ENCODE peak calls at places on chromosomes 7 and 10, in eight cellular contexts. One of them, this sample, is unnamed.

GRCh38 chr10:71323407-71323806 is 4.3 kb downstream of the SLC29A3 start:
- DNase-seq in IMR-90: peak
- DNase-seq in SK-N-SH: peak
- DNase-seq in A549: peak
- DNase-seq in K562: peak
- DNase-seq in WTC11: no peak
- DNase-seq in HepG2: peak
- DNase-seq in GM12878: no peak
- DNase-seq in this sample: no peak

GRCh38 chr10:78991187-78991586 is 77.6 kb upstream of the ZMIZ1 start:
- DNase-seq in IMR-90: peak
- DNase-seq in SK-N-SH: no peak
- DNase-seq in A549: no peak
- DNase-seq in K562: no peak
- DNase-seq in WTC11: no peak
- DNase-seq in HepG2: no peak
- DNase-seq in GM12878: no peak
- DNase-seq in this sample: no peak

GRCh38 chr7:137992042-137992737 is 9.7 kb downstream of the CREB3L2 start:
- DNase-seq in IMR-90: peak
- DNase-seq in SK-N-SH: no peak
- DNase-seq in A549: no peak
- DNase-seq in K562: peak
- DNase-seq in WTC11: no peak
- DNase-seq in HepG2: peak
- DNase-seq in GM12878: no peak
- DNase-seq in this sample: no peak

GRCh38 chr7:83365746-83366145 is 203.1 kb upstream of the PCLO start:
- DNase-seq in IMR-90: no peak
- DNase-seq in SK-N-SH: peak
- DNase-seq in A549: no peak
- DNase-seq in K562: no peak
- DNase-seq in WTC11: no peak
- DNase-seq in HepG2: no peak
- DNase-seq in GM12878: no peak
- DNase-seq in this sample: no peak

GRCh38 chr7:66869660-66870450 is 51.2 kb upstream of the TMEM248 start:
- DNase-seq in IMR-90: no peak
- DNase-seq in SK-N-SH: no peak
- DNase-seq in A549: no peak
- DNase-seq in K562: peak
- DNase-seq in WTC11: no peak
- DNase-seq in HepG2: no peak
- DNase-seq in GM12878: no peak
- DNase-seq in this sample: no peak

GRCh38 chr10:10160821-10161312 is 856.8 kb upstream of the CELF2 start:
- DNase-seq in IMR-90: no peak
- DNase-seq in SK-N-SH: no peak
- DNase-seq in A549: no peak
- DNase-seq in K562: no peak
- DNase-seq in WTC11: no peak
- DNase-seq in HepG2: no peak
- DNase-seq in GM12878: no peak
- DNase-seq in this sample: no peak

GRCh38 chr10:88042162-88043100 is 179.0 kb downstream of the PTEN start:
- DNase-seq in IMR-90: peak
- DNase-seq in SK-N-SH: peak
- DNase-seq in A549: no peak
- DNase-seq in K562: no peak
- DNase-seq in WTC11: peak
- DNase-seq in HepG2: no peak
- DNase-seq in GM12878: no peak
- DNase-seq in this sample: no peak

GRCh38 chr10:11048707-11049296 is 31.1 kb downstream of the CELF2 start:
- DNase-seq in IMR-90: no peak
- DNase-seq in SK-N-SH: no peak
- DNase-seq in A549: no peak
- DNase-seq in K562: no peak
- DNase-seq in WTC11: no peak
- DNase-seq in HepG2: no peak
- DNase-seq in GM12878: no peak
- DNase-seq in this sample: no peak

GRCh38 chr7:142053988-142054387 is 57.5 kb upstream of the MGAM2 start:
- DNase-seq in IMR-90: no peak
- DNase-seq in SK-N-SH: no peak
- DNase-seq in A549: no peak
- DNase-seq in K562: no peak
- DNase-seq in WTC11: no peak
- DNase-seq in HepG2: no peak
- DNase-seq in GM12878: no peak
- DNase-seq in this sample: no peak

GRCh38 chr7:17524746-17525145 is 226.3 kb downstream of the AHR start:
- DNase-seq in IMR-90: peak
- DNase-seq in SK-N-SH: no peak
- DNase-seq in A549: no peak
- DNase-seq in K562: no peak
- DNase-seq in WTC11: no peak
- DNase-seq in HepG2: no peak
- DNase-seq in GM12878: no peak
- DNase-seq in this sample: no peak

GRCh38 chr7:46108272-46108671 is 187.2 kb upstream of the IGFBP3 start:
- DNase-seq in IMR-90: no peak
- DNase-seq in SK-N-SH: no peak
- DNase-seq in A549: no peak
- DNase-seq in K562: no peak
- DNase-seq in WTC11: no peak
- DNase-seq in HepG2: no peak
- DNase-seq in GM12878: no peak
- DNase-seq in this sample: no peak

GRCh38 chr7:46115410-46115809 is 194.3 kb upstream of the IGFBP3 start:
- DNase-seq in IMR-90: peak
- DNase-seq in SK-N-SH: no peak
- DNase-seq in A549: no peak
- DNase-seq in K562: no peak
- DNase-seq in WTC11: no peak
- DNase-seq in HepG2: no peak
- DNase-seq in GM12878: no peak
- DNase-seq in this sample: no peak

GRCh38 chr7:46107610-46108217 is 186.6 kb upstream of the IGFBP3 start:
- DNase-seq in IMR-90: no peak
- DNase-seq in SK-N-SH: peak
- DNase-seq in A549: no peak
- DNase-seq in K562: no peak
- DNase-seq in WTC11: no peak
- DNase-seq in HepG2: no peak
- DNase-seq in GM12878: no peak
- DNase-seq in this sample: no peak

DNA sequence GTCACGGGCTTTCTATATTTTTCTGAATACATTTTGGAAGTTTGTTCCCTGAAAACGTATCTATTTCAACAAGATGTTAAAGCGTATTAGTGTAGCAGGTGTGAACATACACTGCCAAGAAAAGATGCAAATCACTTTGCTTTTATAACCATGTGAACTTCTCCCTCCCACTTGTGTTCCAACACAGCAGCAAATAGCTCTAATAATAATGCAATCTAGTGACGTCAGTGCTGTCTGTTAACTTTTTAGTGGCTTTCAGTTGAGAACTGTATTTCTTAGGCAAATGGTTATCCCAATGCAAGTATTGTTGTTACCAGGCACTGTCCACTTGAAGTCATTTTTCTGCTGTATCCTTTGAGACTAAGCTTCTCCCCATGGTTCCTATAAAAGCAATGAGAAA is 188.4 kb upstream of the IGFBP3 start:
- DNase-seq in IMR-90: no peak
- DNase-seq in SK-N-SH: no peak
- DNase-seq in A549: no peak
- DNase-seq in K562: no peak
- DNase-seq in WTC11: no peak
- DNase-seq in HepG2: no peak
- DNase-seq in GM12878: no peak
- DNase-seq in this sample: no peak
- TF ChIP-seq USF2 in IMR-90: no peak
- TF ChIP-seq USF2 in SK-N-SH: no peak
- TF ChIP-seq USF2 in A549: no peak
- TF ChIP-seq USF2 in K562: no peak
- TF ChIP-seq USF2 in WTC11: no peak
- TF ChIP-seq USF2 in HepG2: no peak
- TF ChIP-seq USF2 in GM12878: no peak
- TF ChIP-seq USF2 in this sample: no peak

DNA sequence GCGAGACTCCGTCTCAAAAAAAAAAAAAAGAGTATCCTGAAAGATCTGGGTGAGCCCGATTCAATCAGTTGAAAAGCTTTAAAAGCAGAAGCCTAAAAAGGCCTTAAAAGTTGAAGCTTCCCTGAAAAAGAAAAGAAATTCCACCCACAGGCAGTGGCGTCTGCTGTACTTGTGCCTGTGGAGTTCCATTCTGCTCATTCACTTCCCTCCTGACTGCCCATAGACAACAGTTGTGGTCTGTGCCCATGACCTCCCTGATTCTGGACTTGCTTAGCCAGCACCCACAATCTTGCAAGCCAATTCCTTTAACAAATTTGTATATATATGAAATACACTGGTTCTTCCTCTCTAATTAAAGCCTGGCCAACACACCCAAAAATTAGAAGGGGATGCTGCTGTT is 141.7 kb downstream of the DLG5 start:
- DNase-seq in IMR-90: peak
- DNase-seq in SK-N-SH: no peak
- DNase-seq in A549: no peak
- DNase-seq in K562: no peak
- DNase-seq in WTC11: no peak
- DNase-seq in HepG2: no peak
- DNase-seq in GM12878: no peak
- DNase-seq in this sample: no peak
- TF ChIP-seq USF2 in IMR-90: no peak
- TF ChIP-seq USF2 in SK-N-SH: no peak
- TF ChIP-seq USF2 in A549: no peak
- TF ChIP-seq USF2 in K562: no peak
- TF ChIP-seq USF2 in WTC11: no peak
- TF ChIP-seq USF2 in HepG2: no peak
- TF ChIP-seq USF2 in GM12878: no peak
- TF ChIP-seq USF2 in this sample: no peak

GRCh38 chr10:95560288-95561199 is 627 bp downstream of the SORBS1 start:
- DNase-seq in IMR-90: peak
- DNase-seq in SK-N-SH: peak
- DNase-seq in A549: peak
- DNase-seq in K562: peak
- DNase-seq in WTC11: peak
- DNase-seq in HepG2: no peak
- DNase-seq in GM12878: no peak
- DNase-seq in this sample: peak

GRCh38 chr10:95561200-95562177 is at the start of gene SORBS1:
- DNase-seq in IMR-90: peak
- DNase-seq in SK-N-SH: peak
- DNase-seq in A549: peak
- DNase-seq in K562: peak
- DNase-seq in WTC11: peak
- DNase-seq in HepG2: peak
- DNase-seq in GM12878: peak
- DNase-seq in this sample: peak

GRCh38 chr10:95559466-95559865 is 1.7 kb downstream of the SORBS1 start:
- DNase-seq in IMR-90: no peak
- DNase-seq in SK-N-SH: peak
- DNase-seq in A549: no peak
- DNase-seq in K562: no peak
- DNase-seq in WTC11: peak
- DNase-seq in HepG2: no peak
- DNase-seq in GM12878: no peak
- DNase-seq in this sample: peak

GRCh38 chr10:95564291-95564690 is 3.1 kb upstream of the SORBS1 start:
- DNase-seq in IMR-90: no peak
- DNase-seq in SK-N-SH: no peak
- DNase-seq in A549: no peak
- DNase-seq in K562: no peak
- DNase-seq in WTC11: no peak
- DNase-seq in HepG2: peak
- DNase-seq in GM12878: no peak
- DNase-seq in this sample: no peak

GRCh38 chr10:95562326-95562725 is 1.2 kb upstream of the SORBS1 start:
- DNase-seq in IMR-90: no peak
- DNase-seq in SK-N-SH: no peak
- DNase-seq in A549: no peak
- DNase-seq in K562: no peak
- DNase-seq in WTC11: no peak
- DNase-seq in HepG2: no peak
- DNase-seq in GM12878: no peak
- DNase-seq in this sample: no peak
- TF ChIP-seq USF2 in IMR-90: no peak
- TF ChIP-seq USF2 in SK-N-SH: no peak
- TF ChIP-seq USF2 in A549: no peak
- TF ChIP-seq USF2 in K562: no peak
- TF ChIP-seq USF2 in WTC11: no peak
- TF ChIP-seq USF2 in HepG2: no peak
- TF ChIP-seq USF2 in GM12878: no peak
- TF ChIP-seq USF2 in this sample: no peak

GRCh38 chr7:26361637-26362036 is 70.0 kb downstream of the SNX10 start:
- DNase-seq in IMR-90: no peak
- DNase-seq in SK-N-SH: no peak
- DNase-seq in A549: no peak
- DNase-seq in K562: no peak
- DNase-seq in WTC11: no peak
- DNase-seq in HepG2: no peak
- DNase-seq in GM12878: no peak
- DNase-seq in this sample: no peak

GRCh38 chr7:26356929-26357792 is 65.5 kb downstream of the SNX10 start:
- DNase-seq in IMR-90: no peak
- DNase-seq in SK-N-SH: no peak
- DNase-seq in A549: no peak
- DNase-seq in K562: no peak
- DNase-seq in WTC11: no peak
- DNase-seq in HepG2: no peak
- DNase-seq in GM12878: no peak
- DNase-seq in this sample: no peak

GRCh38 chr7:26360606-26361005 is 68.9 kb downstream of the SNX10 start:
- DNase-seq in IMR-90: no peak
- DNase-seq in SK-N-SH: no peak
- DNase-seq in A549: no peak
- DNase-seq in K562: no peak
- DNase-seq in WTC11: no peak
- DNase-seq in HepG2: no peak
- DNase-seq in GM12878: no peak
- DNase-seq in this sample: no peak

GRCh38 chr7:26357793-26358139 is 66.1 kb downstream of the SNX10 start:
- DNase-seq in IMR-90: no peak
- DNase-seq in SK-N-SH: no peak
- DNase-seq in A549: no peak
- DNase-seq in K562: no peak
- DNase-seq in WTC11: no peak
- DNase-seq in HepG2: no peak
- DNase-seq in GM12878: no peak
- DNase-seq in this sample: no peak

DNA sequence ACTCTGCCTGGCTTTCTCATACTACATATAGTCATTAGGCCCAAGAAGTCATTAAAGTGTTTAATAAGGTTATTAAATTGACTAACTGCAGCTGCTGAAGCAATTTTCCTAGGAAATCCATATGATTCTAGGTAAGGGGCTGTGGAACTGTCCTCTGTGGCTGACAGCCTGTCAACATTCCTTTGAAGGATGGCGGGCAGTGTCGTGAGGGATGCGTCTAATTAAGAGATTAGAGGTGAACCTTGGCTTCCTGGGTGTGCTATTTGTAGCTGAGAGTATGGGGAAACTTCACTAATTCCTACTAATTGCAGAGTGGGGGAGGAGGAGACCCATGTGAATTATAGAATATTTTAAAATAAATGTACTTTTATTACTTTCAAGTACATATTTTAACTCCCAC is 64.6 kb downstream of the SNX10 start:
- DNase-seq in IMR-90: no peak
- DNase-seq in SK-N-SH: no peak
- DNase-seq in A549: no peak
- DNase-seq in K562: no peak
- DNase-seq in WTC11: no peak
- DNase-seq in HepG2: no peak
- DNase-seq in GM12878: no peak
- DNase-seq in this sample: no peak
- TF ChIP-seq USF2 in IMR-90: no peak
- TF ChIP-seq USF2 in SK-N-SH: no peak
- TF ChIP-seq USF2 in A549: no peak
- TF ChIP-seq USF2 in K562: no peak
- TF ChIP-seq USF2 in WTC11: no peak
- TF ChIP-seq USF2 in HepG2: no peak
- TF ChIP-seq USF2 in GM12878: no peak
- TF ChIP-seq USF2 in this sample: no peak

This sample was measured in H1.